ENCODE peak calls at places on chromosomes 2 and 18, in eight cellular contexts. R is HCT116, X is colonic mucosa, S is A172, T is H7, L is NCI-H1092 treated with DMSO at 0.1 percent for 48 hours, Z is lower leg skin, M is left lung. O is an unnamed sample.

GRCh38 chr2:77270433-77270832 is 251.7 kb downstream of the LRRTM4 start:
- DNase-seq in R (no peak), X (no peak), S (peak), T (no peak), L (no peak), Z (no peak), M (no peak), O (no peak)

GRCh38 chr18:54883816-54884604 is 55.7 kb downstream of the RAB27B start:
- DNase-seq in R (no peak), X (no peak), S (no peak), T (no peak), L (no peak), Z (no peak), M (no peak), O (no peak)

GRCh38 chr2:28633204-28633603 is 118.4 kb upstream of the PPP1CB start:
- DNase-seq in R (no peak), X (no peak), S (no peak), T (no peak), L (no peak), Z (no peak), M (no peak), O (no peak)

GRCh38 chr2:32357545-32358482 is 991 bp downstream of the BIRC6 start:
- DNase-seq in R (peak), X (peak), S (peak), T (peak), L (peak), Z (peak), M (peak), O (peak)

GRCh38 chr18:41870817-41871216 is 84.2 kb upstream of the PIK3C3 start:
- DNase-seq in R (no peak), X (no peak), S (peak), T (no peak), L (no peak), Z (no peak), M (no peak), O (no peak)

GRCh38 chr2:177783835-177784448 is 288.6 kb downstream of the PDE11A start:
- DNase-seq in R (no peak), X (no peak), S (no peak), T (no peak), L (no peak), Z (peak), M (no peak), O (no peak)

GRCh38 chr2:189427872-189428271 is 13.4 kb upstream of the WDR75 start:
- DNase-seq in R (no peak), X (no peak), S (no peak), T (no peak), L (no peak), Z (no peak), M (no peak), O (no peak)

GRCh38 chr2:172119089-172119488 is 16.4 kb upstream of the DLX2 start:
- DNase-seq in R (no peak), X (no peak), S (peak), T (no peak), L (no peak), Z (no peak), M (no peak), O (no peak)

GRCh38 chr2:36618381-36618780 is 20.4 kb upstream of the FEZ2 start:
- DNase-seq in R (peak), X (peak), S (peak), T (peak), L (peak), Z (no peak), M (no peak), O (no peak)

GRCh38 chr2:45981388-45981930 is 315.7 kb upstream of the EPAS1 start:
- DNase-seq in R (no peak), X (no peak), S (no peak), T (no peak), L (no peak), Z (no peak), M (no peak), O (no peak)

GRCh38 chr2:165901595-165901994 is 52.0 kb downstream of the TTC21B start:
- DNase-seq in R (no peak), X (no peak), S (no peak), T (no peak), L (no peak), Z (no peak), M (no peak), O (no peak)

GRCh38 chr2:240303896-240304745 is 131.3 kb upstream of the GPC1 start:
- DNase-seq in R (no peak), X (no peak), S (no peak), T (peak), L (no peak), Z (peak), M (peak), O (no peak)

GRCh38 chr2:25491003-25491696 is 149.4 kb upstream of the DNMT3A start:
- DNase-seq in R (no peak), X (no peak), S (peak), T (no peak), L (no peak), Z (no peak), M (no peak), O (no peak)

GRCh38 chr2:39851691-39852110 is 72.6 kb upstream of the THUMPD2 start:
- DNase-seq in R (no peak), X (no peak), S (peak), T (peak), L (peak), Z (no peak), M (no peak), O (no peak)

GRCh38 chr2:39213015-39213414 is 30.8 kb downstream of the CDKL4 start:
- DNase-seq in R (no peak), X (no peak), S (no peak), T (no peak), L (no peak), Z (no peak), M (no peak), O (no peak)

GRCh38 chr2:232635820-232636219 is 2.4 kb downstream of the EFHD1 start:
- DNase-seq in R (no peak), X (no peak), S (no peak), T (no peak), L (no peak), Z (no peak), M (peak), O (no peak)

GRCh38 chr2:176110975-176111663 is 4.0 kb downstream of the HOXD11 start:
- DNase-seq in R (no peak), X (peak), S (no peak), T (peak), L (no peak), Z (no peak), M (no peak), O (no peak)

GRCh38 chr2:229980440-229981184 is 58.3 kb downstream of the FBXO36 start:
- DNase-seq in R (no peak), X (peak), S (peak), T (peak), L (peak), Z (peak), M (no peak), O (no peak)

GRCh38 chr18:74635202-74635969 is 37.7 kb downstream of the ZNF407 start:
- DNase-seq in R (no peak), X (no peak), S (no peak), T (no peak), L (no peak), Z (no peak), M (no peak), O (no peak)

GRCh38 chr2:174125151-174125550 is 123.2 kb downstream of the OLA1 start:
- DNase-seq in R (no peak), X (no peak), S (no peak), T (no peak), L (peak), Z (no peak), M (no peak), O (no peak)

GRCh38 chr2:216017365-216017764 is 4.0 kb upstream of the MREG start:
- DNase-seq in R (no peak), X (no peak), S (peak), T (no peak), L (no peak), Z (no peak), M (no peak), O (no peak)

GRCh38 chr2:17971531-17971930 is 93.1 kb downstream of the KCNS3 start:
- DNase-seq in R (no peak), X (no peak), S (no peak), T (no peak), L (no peak), Z (no peak), M (no peak), O (no peak)

GRCh38 chr18:2027026-2027425 is 544.3 kb downstream of the METTL4 start:
- DNase-seq in R (no peak), X (no peak), S (no peak), T (no peak), L (no peak), Z (no peak), M (no peak), O (no peak)

GRCh38 chr18:46754188-46754587 is 2.7 kb downstream of the ST8SIA5 start:
- DNase-seq in R (no peak), X (no peak), S (no peak), T (no peak), L (no peak), Z (no peak), M (no peak), O (no peak)

GRCh38 chr2:108534577-108535379 is 508 bp downstream of the LIMS1 start:
- DNase-seq in R (no peak), X (peak), S (peak), T (no peak), L (peak), Z (no peak), M (peak), O (no peak)

GRCh38 chr2:156517419-156517818 is 81.2 kb downstream of the GPD2 start:
- DNase-seq in R (no peak), X (no peak), S (no peak), T (no peak), L (no peak), Z (no peak), M (no peak), O (no peak)

GRCh38 chr2:75518638-75519465 is 41.9 kb downstream of the EVA1A start:
- DNase-seq in R (no peak), X (no peak), S (no peak), T (no peak), L (no peak), Z (no peak), M (no peak), O (no peak)

GRCh38 chr2:15964936-15965563 is 24.7 kb downstream of the MYCN start:
- DNase-seq in R (no peak), X (no peak), S (no peak), T (no peak), L (no peak), Z (no peak), M (no peak), O (no peak)

GRCh38 chr2:240786355-240786841 is 33.6 kb downstream of the KIF1A start:
- DNase-seq in R (no peak), X (no peak), S (no peak), T (no peak), L (no peak), Z (no peak), M (peak), O (peak)

GRCh38 chr2:27832396-27832795 is 57.8 kb downstream of the RBKS start:
- DNase-seq in R (no peak), X (no peak), S (peak), T (no peak), L (no peak), Z (no peak), M (no peak), O (no peak)

GRCh38 chr2:212949786-212950185 is 201.6 kb downstream of the IKZF2 start:
- DNase-seq in R (no peak), X (no peak), S (no peak), T (no peak), L (no peak), Z (no peak), M (no peak), O (no peak)

GRCh38 chr18:58525517-58525916 is 103.4 kb downstream of the ALPK2 start:
- DNase-seq in R (no peak), X (no peak), S (peak), T (no peak), L (no peak), Z (no peak), M (no peak), O (peak)

GRCh38 chr2:239846789-239847676 is 178.1 kb downstream of the NDUFA10 start:
- DNase-seq in R (no peak), X (no peak), S (no peak), T (no peak), L (no peak), Z (peak), M (no peak), O (no peak)

GRCh38 chr2:232781765-232782164 is 5.4 kb upstream of the KCNJ13 start:
- DNase-seq in R (no peak), X (no peak), S (peak), T (no peak), L (no peak), Z (no peak), M (no peak), O (no peak)

GRCh38 chr2:173184031-173185004 is 108.7 kb downstream of the MAP3K20 start:
- DNase-seq in R (peak), X (peak), S (peak), T (peak), L (no peak), Z (peak), M (no peak), O (no peak)

GRCh38 chr2:83378921-83379320 is 1080.2 kb downstream of the SUCLG1 start:
- DNase-seq in R (no peak), X (no peak), S (no peak), T (no peak), L (no peak), Z (no peak), M (no peak), O (no peak)

O was measured in CD14-positive monocyte.